ENCODE peak calls at places on chromosomes 5 and 9, in seven cellular contexts. D, U, M, N, W, C and H are unnamed samples.

GRCh38 chr5:89187883-89188465 is 305.0 kb upstream of the MEF2C start:
- DNase-seq in W (no peak), M (no peak), N (no peak), U (no peak), C (no peak), D (no peak), H (no peak)

GRCh38 chr5:133796186-133796585 is 172.2 kb downstream of the C5orf15 start:
- DNase-seq in U (no peak), N (no peak), M (no peak), D (no peak), C (no peak), W (no peak), H (no peak)

GRCh38 chr5:54997081-54997480 is 11.7 kb upstream of the ESM1 start:
- DNase-seq in W (no peak), M (no peak), N (no peak), D (no peak), U (no peak), C (no peak), H (no peak)

GRCh38 chr9:92727716-92728700 is 36.6 kb downstream of the BICD2 start:
- DNase-seq in N (no peak), D (no peak), C (no peak), U (no peak), W (no peak), M (no peak), H (no peak)

GRCh38 chr5:72847439-72847838 is 31.0 kb downstream of the TNPO1 start:
- DNase-seq in D (no peak), C (no peak), U (no peak), W (no peak), N (no peak), M (no peak), H (no peak)

GRCh38 chr5:176647030-176647869 is at the start of gene TSPAN17:
- DNase-seq in N (peak), C (peak), M (peak), U (peak), W (peak), D (peak), H (peak)

GRCh38 chr5:5787366-5787765 is 364.9 kb downstream of the ICE1 start:
- DNase-seq in D (no peak), M (no peak), W (no peak), U (no peak), C (no peak), N (no peak), H (no peak)

GRCh38 chr9:126860077-126860756 is at the start of gene ZBTB34:
- DNase-seq in W (peak), M (peak), N (peak), D (no peak), C (peak), U (peak), H (no peak)

GRCh38 chr9:104774831-104775573 is 11.1 kb downstream of the NIPSNAP3B start:
- DNase-seq in W (no peak), U (no peak), C (no peak), M (no peak), D (no peak), N (no peak), H (no peak)

GRCh38 chr9:133604214-133604613 is 5.0 kb downstream of the FAM163B start:
- DNase-seq in D (no peak), C (peak), W (no peak), U (peak), N (no peak), M (peak), H (no peak)